ENCODE peak calls at places on chromosomes 16 and 17, in eight cellular contexts. P is amniotic stem cell; I is AG10803; E is activated CD4-positive, alpha-beta T cell treated with anti-CD3 and anti-CD28 coated beads, Interleukin-2, amount 10 ng/mL, durations not matched to agents 7 days and 5 days; V is fibroblast of pulmonary artery; G is germinal center; B is NCI-H187 treated with DMSO at 0.1 percent for 48 hours; L is SJSA1. O is an unnamed sample.

GRCh38 chr16:20348365-20349185 is 3.9 kb downstream of the UMOD start:
- DNase-seq in P (no peak), I (no peak), L (no peak), E (no peak), V (no peak), G (no peak), B (no peak), O (no peak)

GRCh38 chr17:28142355-28142754 is 99.9 kb downstream of the NLK start:
- DNase-seq in E (no peak), G (no peak), L (no peak), B (no peak), I (no peak), P (no peak), V (no peak), O (no peak)

GRCh38 chr17:17491546-17491988 is 4.6 kb downstream of the RASD1 start:
- DNase-seq in B (no peak), E (no peak), I (no peak), V (no peak), L (no peak), P (no peak), G (no peak), O (peak; percentile 11)

GRCh38 chr17:49494937-49495841 is at the start of gene NGFR:
- DNase-seq in E (peak; percentile 55), B (no peak), V (no peak), G (peak; percentile 87), L (no peak), P (no peak), I (no peak), O (peak; percentile 96)

GRCh38 chr16:86120982-86121242 is 221.9 kb downstream of the IRF8 start:
- DNase-seq in P (no peak), I (no peak), G (no peak), B (no peak), V (no peak), E (no peak), L (no peak), O (no peak)

GRCh38 chr16:84643677-84644076 is 4.6 kb upstream of the KLHL36 start:
- DNase-seq in E (no peak), I (peak; percentile 42), G (peak; percentile 70), V (no peak), L (no peak), P (no peak), B (no peak), O (peak; percentile 72)

GRCh38 chr17:80270836-80271235 is 10.2 kb downstream of the RNF213 start:
- DNase-seq in B (no peak), L (no peak), E (peak; percentile 52), P (no peak), V (peak; percentile 30), I (no peak), G (peak; percentile 66), O (peak; percentile 80)

GRCh38 chr17:9291912-9292562 is 270.7 kb downstream of the NTN1 start:
- DNase-seq in E (peak; percentile 48), L (no peak), I (peak; percentile 31), V (peak; percentile 30), G (peak; percentile 49), B (no peak), P (no peak), O (peak; percentile 87)

GRCh38 chr16:8686031-8686621 is 11.7 kb downstream of the ABAT start:
- DNase-seq in G (no peak), P (no peak), L (no peak), V (no peak), E (no peak), I (no peak), B (no peak), O (no peak)